ENCODE peak calls at places on chromosomes 5 and 9, in ten cellular contexts. L is mucosa of descending colon; F is BJ; A is tibial nerve; O is hepatocyte; K is SK-N-SH; S is foreskin fibroblast; P is effector memory CD4-positive, alpha-beta T cell; X is fibroblast of the aortic adventitia; V is dorsolateral prefrontal cortex. Y is an unnamed sample.

GRCh38 chr5:171897231-171897630 is 109.2 kb downstream of the FBXW11 start:
- DNase-seq in L (no peak), F (no peak), A (no peak), O (no peak), K (no peak), S (no peak), P (no peak), X (no peak), V (no peak), Y (no peak)

GRCh38 chr5:39201160-39201794 is 18.1 kb downstream of the FYB1 start:
- DNase-seq in L (no peak), F (no peak), A (no peak), O (no peak), K (no peak), S (no peak), P (no peak), X (no peak), V (no peak), Y (no peak)

GRCh38 chr9:124088476-124088837 is 76.9 kb downstream of the LHX2 start:
- DNase-seq in L (no peak), F (no peak), A (no peak), O (no peak), K (no peak), S (no peak), P (no peak), X (no peak), V (peak; percentile 4), Y (no peak)

GRCh38 chr9:131423171-131423581 is 29.3 kb downstream of the PRRC2B start:
- DNase-seq in L (peak; percentile 71), F (no peak), A (no peak), O (peak; percentile 78), K (peak; percentile 84), S (peak; percentile 89), P (no peak), X (peak; percentile 78), V (peak; percentile 69), Y (peak; percentile 46)

GRCh38 chr9:131167146-131167692 is 41.8 kb downstream of the NUP214 start:
- DNase-seq in L (no peak), F (no peak), A (no peak), O (peak; percentile 20), K (no peak), S (peak; percentile 56), P (no peak), X (peak; percentile 20), V (no peak), Y (peak; percentile 77)

GRCh38 chr5:10530601-10531320 is 33.1 kb upstream of the ANKRD33B start:
- DNase-seq in L (no peak), F (no peak), A (no peak), O (no peak), K (no peak), S (no peak), P (no peak), X (no peak), V (no peak), Y (no peak)

GRCh38 chr5:144189800-144190429 is 19.2 kb downstream of the KCTD16 start:
- DNase-seq in L (peak; percentile 51), F (peak; percentile 40), A (no peak), O (peak; percentile 74), K (peak; percentile 9), S (peak; percentile 19), P (peak; percentile 79), X (peak; percentile 92), V (no peak), Y (no peak)

GRCh38 chr5:55601209-55601618 is 66.5 kb upstream of the PLPP1 start:
- DNase-seq in L (peak; percentile 68), F (peak; percentile 84), A (peak; percentile 79), O (peak; percentile 87), K (no peak), S (peak; percentile 91), P (no peak), X (peak; percentile 96), V (peak; percentile 63), Y (peak; percentile 98)

DNA sequence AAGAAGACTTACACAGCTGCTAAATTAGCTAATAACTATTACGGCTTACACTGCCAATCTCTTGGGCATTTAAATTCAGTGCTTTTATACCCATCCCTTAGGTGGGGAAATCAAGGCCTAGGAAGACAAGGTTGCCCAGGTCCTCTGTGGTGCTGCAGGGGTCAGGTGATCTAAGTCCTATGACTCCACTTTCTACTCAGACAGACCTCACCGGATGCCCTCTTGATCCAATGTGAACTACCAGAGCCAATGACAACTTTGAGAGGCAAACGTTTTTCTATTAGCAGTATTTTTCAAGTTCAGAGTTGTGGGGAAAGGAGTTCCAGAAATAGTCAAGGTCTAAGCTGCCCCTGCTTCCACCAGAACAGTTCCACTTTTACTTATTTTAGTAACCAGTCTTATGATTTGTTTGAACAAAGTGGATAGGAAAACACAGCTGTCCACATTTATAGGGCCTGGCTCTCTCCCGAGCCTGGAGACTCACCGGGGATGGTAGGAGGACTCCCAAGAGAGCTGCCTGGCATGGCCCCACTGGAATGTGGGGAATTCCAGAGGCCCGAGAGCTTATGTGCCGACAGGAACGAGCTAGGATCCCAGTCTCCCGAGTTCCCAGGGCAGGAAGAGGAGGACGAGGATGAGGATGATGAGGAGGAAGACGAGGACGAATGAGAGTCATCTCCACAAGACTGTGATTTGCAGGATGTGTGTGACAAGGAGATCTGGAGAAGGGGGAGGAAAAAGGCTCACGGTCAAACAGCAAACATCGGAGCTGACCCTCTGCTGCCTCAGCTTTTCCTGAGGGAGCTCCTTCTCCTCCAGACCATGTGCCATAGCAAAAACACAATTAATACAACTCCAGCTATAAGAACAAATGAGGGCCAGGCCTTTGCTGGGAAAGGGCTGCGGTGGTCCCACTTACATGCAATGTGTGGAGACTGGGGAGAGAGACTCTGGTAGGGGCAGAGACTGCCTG is 16.7 kb downstream of the FAM193B start:
- DNase-seq in L (no peak), F (peak; percentile 52), A (no peak), O (peak; percentile 69), K (no peak), S (peak; percentile 80), P (no peak), X (peak; percentile 94), V (no peak), Y (peak; percentile 94)
- H3K4me3 ChIP-seq in L (no peak overlapping the region), F (no peak overlapping the region), A (no peak overlapping the region), O (no peak overlapping the region), K (no peak overlapping the region), S (no peak overlapping the region), P (no peak overlapping the region), X (no peak overlapping the region), V (no peak overlapping the region), Y (peak overlapping the region; percentile 14)

GRCh38 chr5:119353686-119354366 is 2.0 kb upstream of the TNFAIP8 start:
- DNase-seq in L (no peak), F (no peak), A (no peak), O (no peak), K (no peak), S (peak; percentile 31), P (no peak), X (no peak), V (no peak), Y (no peak)

GRCh38 chr5:119353213-119353612 is 2.6 kb upstream of the TNFAIP8 start:
- DNase-seq in L (no peak), F (no peak), A (no peak), O (no peak), K (no peak), S (no peak), P (no peak), X (no peak), V (no peak), Y (no peak)

GRCh38 chr5:119355244-119355635 is 579 bp upstream of the TNFAIP8 start:
- DNase-seq in L (no peak), F (no peak), A (no peak), O (peak; percentile 46), K (no peak), S (no peak), P (no peak), X (no peak), V (no peak), Y (no peak)

GRCh38 chr5:119355636-119356383 is at the start of gene TNFAIP8:
- DNase-seq in L (peak; percentile 76), F (no peak), A (peak; percentile 43), O (peak; percentile 78), K (peak; percentile 63), S (peak; percentile 87), P (peak; percentile 37), X (peak; percentile 69), V (no peak), Y (no peak)

GRCh38 chr5:119354522-119355243 is 1.1 kb upstream of the TNFAIP8 start:
- DNase-seq in L (no peak), F (no peak), A (no peak), O (no peak), K (no peak), S (no peak), P (no peak), X (no peak), V (no peak), Y (no peak)
- H3K4me3 ChIP-seq in L (no peak overlapping the region), F (no peak overlapping the region), A (no peak overlapping the region), O (no peak overlapping the region), K (no peak overlapping the region), S (no peak overlapping the region), P (peak overlapping the region; percentile 66), X (no peak overlapping the region), V (no peak overlapping the region), Y (no peak overlapping the region)

DNA sequence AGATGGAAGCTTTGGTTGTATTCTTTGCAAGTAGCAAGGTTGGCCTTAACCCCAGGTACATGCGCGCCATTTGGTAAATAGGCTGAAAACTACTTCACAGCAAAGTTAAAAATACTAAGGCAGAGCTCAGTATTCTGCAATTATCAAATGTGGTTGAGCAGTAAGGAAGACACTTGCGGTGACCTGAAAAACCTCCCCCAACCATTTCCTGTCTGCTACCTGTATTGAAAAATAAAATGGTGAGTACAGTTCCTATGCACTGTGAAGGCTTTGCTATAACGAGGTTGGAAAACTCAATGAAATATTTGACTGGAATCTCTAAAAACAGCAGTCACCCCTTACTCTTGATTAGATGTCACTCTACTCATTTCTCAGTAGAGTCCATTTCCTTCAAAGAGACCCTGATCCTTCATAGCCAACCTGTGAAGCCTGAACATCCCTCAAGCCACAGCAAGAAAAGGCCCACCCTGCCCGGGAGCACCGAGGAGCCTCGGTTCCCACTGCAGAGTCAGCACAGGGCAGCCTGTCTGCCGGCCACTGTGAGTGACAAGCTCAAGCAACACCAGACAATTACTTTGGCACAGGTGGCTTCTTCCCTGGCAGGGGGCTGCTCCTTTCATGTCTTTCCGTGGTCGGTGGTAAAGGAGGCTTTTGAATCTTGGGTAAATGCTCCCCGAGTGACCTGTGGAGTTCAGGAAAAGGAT is 29.4 kb downstream of the C5orf58 start:
- DNase-seq in L (no peak), F (no peak), A (no peak), O (no peak), K (no peak), S (no peak), P (peak; percentile 49), X (no peak), V (no peak), Y (no peak)
- H3K4me3 ChIP-seq in L (no peak overlapping the region), F (no peak overlapping the region), A (no peak overlapping the region), O (no peak overlapping the region), K (no peak overlapping the region), S (no peak overlapping the region), P (no peak overlapping the region), X (no peak overlapping the region), V (no peak overlapping the region), Y (no peak overlapping the region)

GRCh38 chr5:139395844-139396640 is 1.1 kb upstream of the PROB1 start:
- DNase-seq in L (no peak), F (no peak), A (no peak), O (no peak), K (no peak), S (peak; percentile 72), P (no peak), X (no peak), V (no peak), Y (no peak)

GRCh38 chr5:139393497-139394122 is 1.3 kb downstream of the PROB1 start:
- DNase-seq in L (peak; percentile 64), F (no peak), A (no peak), O (no peak), K (peak; percentile 49), S (no peak), P (no peak), X (no peak), V (no peak), Y (no peak)

GRCh38 chr5:139394123-139394653 is 716 bp downstream of the PROB1 start:
- DNase-seq in L (peak; percentile 75), F (no peak), A (no peak), O (peak; percentile 77), K (peak; percentile 83), S (peak; percentile 84), P (no peak), X (no peak), V (no peak), Y (no peak)

GRCh38 chr5:139396691-139397090 is 1.8 kb upstream of the PROB1 start:
- DNase-seq in L (no peak), F (no peak), A (no peak), O (no peak), K (no peak), S (no peak), P (no peak), X (no peak), V (no peak), Y (no peak)

GRCh38 chr5:139394654-139395566 is at the start of gene PROB1:
- DNase-seq in L (peak; percentile 62), F (no peak), A (no peak), O (no peak), K (no peak), S (peak; percentile 72), P (no peak), X (no peak), V (no peak), Y (no peak)
- H3K4me3 ChIP-seq in L (no peak within 1 kb of the TSS), F (peak within 1 kb of the TSS; percentile 43), A (peak within 1 kb of the TSS; percentile 28), O (peak within 1 kb of the TSS; percentile 48), K (peak within 1 kb of the TSS; percentile 23), S (peak within 1 kb of the TSS; percentile 38), P (peak within 1 kb of the TSS; percentile 87), X (peak within 1 kb of the TSS; percentile 33), V (peak within 1 kb of the TSS; percentile 57), Y (no peak within 1 kb of the TSS)